ENCODE peak calls at places on chromosomes 1 and 21, in six cellular contexts. N is activated CD4-positive, alpha-beta T cell treated with anti-CD3 and anti-CD28 coated beads for 24 hours; F is stomach; A is Panc1; L is endothelial cell of umbilical vein; R is LoVo. S is an unnamed sample.

GRCh38 chr1:178279287-178279686 is 185.4 kb downstream of the RASAL2 start:
- DNase-seq in N (no peak), F (no peak), A (no peak), L (no peak), R (no peak), S (no peak)

GRCh38 chr1:227766015-227766634 is 30.9 kb downstream of the SNAP47 start:
- DNase-seq in N (peak; percentile 35), F (peak; percentile 60), A (no peak), L (no peak), R (no peak), S (peak; percentile 68)

GRCh38 chr1:245677446-245678240 is 522.9 kb downstream of the KIF26B start:
- DNase-seq in N (no peak), F (peak; percentile 3), A (no peak), L (no peak), R (no peak), S (no peak)

GRCh38 chr1:36755313-36756230 is 272.9 kb upstream of the CSF3R start:
- DNase-seq in N (no peak), F (no peak), A (no peak), L (no peak), R (no peak), S (no peak)

GRCh38 chr1:195325181-195325580 is 1283.1 kb downstream of the KCNT2 start:
- DNase-seq in N (no peak), F (no peak), A (no peak), L (no peak), R (no peak), S (no peak)

GRCh38 chr1:245933431-245934042 is 573.5 kb downstream of the SMYD3 start:
- DNase-seq in N (no peak), F (no peak), A (no peak), L (no peak), R (no peak), S (no peak)

GRCh38 chr1:215992620-215993019 is 425.5 kb downstream of the KCTD3 start:
- DNase-seq in N (no peak), F (no peak), A (no peak), L (no peak), R (no peak), S (no peak)

GRCh38 chr1:14778882-14779594 is 180.6 kb downstream of the KAZN start:
- DNase-seq in N (peak; percentile 12), F (peak; percentile 64), A (no peak), L (no peak), R (no peak), S (peak; percentile 30)

GRCh38 chr1:87155180-87155579 is 173.5 kb upstream of the LMO4 start:
- DNase-seq in N (no peak), F (no peak), A (no peak), L (no peak), R (no peak), S (no peak)

GRCh38 chr1:201267481-201268229 is 15.7 kb upstream of the PKP1 start:
- DNase-seq in N (no peak), F (peak; percentile 8), A (peak; percentile 66), L (no peak), R (no peak), S (no peak)

GRCh38 chr1:99472893-99473292 is 173.0 kb upstream of the PALMD start:
- DNase-seq in N (no peak), F (no peak), A (no peak), L (no peak), R (no peak), S (no peak)

GRCh38 chr1:88401283-88401682 is 282.8 kb upstream of the PKN2 start:
- DNase-seq in N (no peak), F (no peak), A (no peak), L (no peak), R (no peak), S (no peak)

GRCh38 chr1:210633636-210634035 is 304.9 kb downstream of the HHAT start:
- DNase-seq in N (no peak), F (no peak), A (no peak), L (no peak), R (no peak), S (no peak)

GRCh38 chr1:67748630-67749029 is 63.6 kb downstream of the GADD45A start:
- DNase-seq in N (no peak), F (no peak), A (no peak), L (peak; percentile 73), R (peak; percentile 69), S (no peak)

GRCh38 chr21:41767606-41768370 is 936 bp upstream of the RIPK4 start:
- DNase-seq in N (no peak), F (no peak), A (no peak), L (no peak), R (peak; percentile 52), S (no peak)

GRCh38 chr1:223771814-223772770 is 59.8 kb downstream of the CAPN2 start:
- DNase-seq in N (no peak), F (no peak), A (peak; percentile 87), L (peak; percentile 95), R (peak; percentile 38), S (no peak)

GRCh38 chr1:65630855-65631254 is 161.8 kb upstream of the PDE4B start:
- DNase-seq in N (no peak), F (no peak), A (no peak), L (peak; percentile 77), R (no peak), S (no peak)

GRCh38 chr1:197200468-197200899 is 54.0 kb upstream of the ASPM start:
- DNase-seq in N (no peak), F (no peak), A (no peak), L (peak; percentile 67), R (peak; percentile 6), S (no peak)

GRCh38 chr1:204154525-204155255 is 2.8 kb upstream of the ETNK2 start:
- DNase-seq in N (no peak), F (no peak), A (no peak), L (no peak), R (no peak), S (no peak)

GRCh38 chr21:44300262-44300959 is 558 bp downstream of the PFKL start:
- DNase-seq in N (peak; percentile 29), F (peak; percentile 87), A (no peak), L (peak; percentile 53), R (peak; percentile 42), S (peak; percentile 87)